ENCODE peak calls at places on chromosomes 12 and 14, in ten cellular contexts. One of them, this sample, is unnamed.

GRCh38 chr12:49503674-49504180 is 35.1 kb upstream of the KCNH3 start:
- DNase-seq in thoracic aorta: no peak
- DNase-seq in spleen: no peak
- DNase-seq in tibial nerve: no peak
- DNase-seq in ascending aorta: no peak
- DNase-seq in progenitor cell of endocrine pancreas: no peak
- DNase-seq in stomach: peak; percentile 70
- DNase-seq in astrocyte: peak; percentile 81
- DNase-seq in AG04450: peak; percentile 15
- DNase-seq in GM12865: no peak
- DNase-seq in this sample: no peak

GRCh38 chr14:38948576-38948975 is 154.5 kb downstream of the SEC23A start:
- DNase-seq in GM12865: no peak
- DNase-seq in ascending aorta: no peak
- DNase-seq in AG04450: no peak
- DNase-seq in thoracic aorta: no peak
- DNase-seq in astrocyte: no peak
- DNase-seq in spleen: no peak
- DNase-seq in progenitor cell of endocrine pancreas: no peak
- DNase-seq in stomach: no peak
- DNase-seq in tibial nerve: no peak
- DNase-seq in this sample: no peak

GRCh38 chr14:78319826-78320635 is 149.9 kb downstream of the NRXN3 start:
- DNase-seq in spleen: no peak
- DNase-seq in ascending aorta: no peak
- DNase-seq in tibial nerve: no peak
- DNase-seq in thoracic aorta: no peak
- DNase-seq in stomach: no peak
- DNase-seq in AG04450: no peak
- DNase-seq in progenitor cell of endocrine pancreas: no peak
- DNase-seq in astrocyte: no peak
- DNase-seq in GM12865: no peak
- DNase-seq in this sample: no peak

GRCh38 chr12:49277466-49277865 is 12.6 kb downstream of the TUBA1C start:
- DNase-seq in spleen: no peak
- DNase-seq in thoracic aorta: no peak
- DNase-seq in ascending aorta: no peak
- DNase-seq in tibial nerve: no peak
- DNase-seq in astrocyte: no peak
- DNase-seq in progenitor cell of endocrine pancreas: no peak
- DNase-seq in GM12865: no peak
- DNase-seq in stomach: no peak
- DNase-seq in AG04450: no peak
- DNase-seq in this sample: no peak

GRCh38 chr14:58535084-58535483 is 102.7 kb upstream of the DACT1 start:
- DNase-seq in stomach: no peak
- DNase-seq in progenitor cell of endocrine pancreas: no peak
- DNase-seq in tibial nerve: no peak
- DNase-seq in AG04450: no peak
- DNase-seq in spleen: no peak
- DNase-seq in thoracic aorta: no peak
- DNase-seq in astrocyte: peak; percentile 46
- DNase-seq in GM12865: no peak
- DNase-seq in ascending aorta: no peak
- DNase-seq in this sample: no peak

GRCh38 chr12:65238609-65239008 is 39.9 kb upstream of the MSRB3 start:
- DNase-seq in ascending aorta: no peak
- DNase-seq in AG04450: no peak
- DNase-seq in progenitor cell of endocrine pancreas: no peak
- DNase-seq in tibial nerve: no peak
- DNase-seq in GM12865: no peak
- DNase-seq in astrocyte: peak; percentile 5
- DNase-seq in spleen: no peak
- DNase-seq in stomach: no peak
- DNase-seq in thoracic aorta: no peak
- DNase-seq in this sample: no peak

GRCh38 chr12:115023279-115023678 is 339.3 kb upstream of the TBX3 start:
- DNase-seq in astrocyte: peak; percentile 6
- DNase-seq in GM12865: no peak
- DNase-seq in tibial nerve: no peak
- DNase-seq in spleen: no peak
- DNase-seq in stomach: no peak
- DNase-seq in thoracic aorta: no peak
- DNase-seq in AG04450: peak; percentile 32
- DNase-seq in progenitor cell of endocrine pancreas: no peak
- DNase-seq in ascending aorta: no peak
- DNase-seq in this sample: no peak

GRCh38 chr12:92696240-92696639 is 6.5 kb upstream of the PLEKHG7 start:
- DNase-seq in ascending aorta: no peak
- DNase-seq in stomach: no peak
- DNase-seq in GM12865: no peak
- DNase-seq in AG04450: peak; percentile 21
- DNase-seq in spleen: no peak
- DNase-seq in thoracic aorta: no peak
- DNase-seq in progenitor cell of endocrine pancreas: no peak
- DNase-seq in astrocyte: peak; percentile 16
- DNase-seq in tibial nerve: no peak
- DNase-seq in this sample: no peak

GRCh38 chr14:68250950-68251765 is 431.6 kb downstream of the RAD51B start:
- DNase-seq in AG04450: no peak
- DNase-seq in GM12865: peak; percentile 56
- DNase-seq in thoracic aorta: no peak
- DNase-seq in spleen: no peak
- DNase-seq in progenitor cell of endocrine pancreas: no peak
- DNase-seq in tibial nerve: no peak
- DNase-seq in astrocyte: no peak
- DNase-seq in ascending aorta: no peak
- DNase-seq in stomach: no peak
- DNase-seq in this sample: no peak

GRCh38 chr14:36524874-36525745 is 5.1 kb upstream of the NKX2-1 start:
- DNase-seq in astrocyte: no peak
- DNase-seq in stomach: no peak
- DNase-seq in spleen: no peak
- DNase-seq in tibial nerve: no peak
- DNase-seq in progenitor cell of endocrine pancreas: peak; percentile 67
- DNase-seq in thoracic aorta: no peak
- DNase-seq in AG04450: no peak
- DNase-seq in ascending aorta: no peak
- DNase-seq in GM12865: peak; percentile 25
- DNase-seq in this sample: no peak
- TF ChIP-seq CTCF in astrocyte: peak; percentile 37
- TF ChIP-seq CTCF in stomach: peak; percentile 39
- TF ChIP-seq CTCF in spleen: no peak
- TF ChIP-seq CTCF in tibial nerve: peak; percentile 27
- TF ChIP-seq CTCF in progenitor cell of endocrine pancreas: peak; percentile 82
- TF ChIP-seq CTCF in thoracic aorta: peak; percentile 39
- TF ChIP-seq CTCF in AG04450: peak; percentile 32
- TF ChIP-seq CTCF in ascending aorta: no peak
- TF ChIP-seq CTCF in GM12865: peak; percentile 48
- TF ChIP-seq CTCF in this sample: no peak

GRCh38 chr12:23055004-23055403 is 430.0 kb downstream of the ETNK1 start:
- DNase-seq in progenitor cell of endocrine pancreas: peak; percentile 55
- DNase-seq in spleen: no peak
- DNase-seq in ascending aorta: no peak
- DNase-seq in GM12865: peak; percentile 29
- DNase-seq in astrocyte: peak; percentile 2
- DNase-seq in AG04450: no peak
- DNase-seq in tibial nerve: no peak
- DNase-seq in thoracic aorta: no peak
- DNase-seq in stomach: no peak
- DNase-seq in this sample: no peak
- TF ChIP-seq CTCF in progenitor cell of endocrine pancreas: peak; percentile 90
- TF ChIP-seq CTCF in spleen: no peak
- TF ChIP-seq CTCF in ascending aorta: no peak
- TF ChIP-seq CTCF in GM12865: peak; percentile 35
- TF ChIP-seq CTCF in astrocyte: peak; percentile 55
- TF ChIP-seq CTCF in AG04450: peak; percentile 52
- TF ChIP-seq CTCF in tibial nerve: no peak
- TF ChIP-seq CTCF in thoracic aorta: no peak
- TF ChIP-seq CTCF in stomach: no peak
- TF ChIP-seq CTCF in this sample: no peak

DNA sequence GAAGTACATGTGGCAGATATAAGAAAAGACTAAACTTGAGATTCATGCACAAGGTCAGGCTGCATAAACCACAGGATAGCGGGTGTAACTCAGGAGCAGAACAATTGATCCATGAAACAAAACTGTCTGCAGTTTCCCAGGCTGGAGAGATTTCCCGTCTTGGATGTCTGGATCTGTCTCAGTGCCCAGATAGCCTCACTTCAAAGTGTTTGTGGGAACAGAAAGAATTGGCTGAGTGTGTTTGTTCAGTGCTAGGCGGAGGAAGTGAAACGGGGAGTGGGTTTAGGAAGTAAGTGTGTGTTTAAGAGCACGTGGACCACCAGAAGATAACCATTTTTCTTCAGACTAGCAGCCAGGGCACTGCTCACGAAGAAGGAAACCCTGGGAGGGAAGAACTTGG is 1.4 kb upstream of the RNASE10 start:
- DNase-seq in spleen: no peak
- DNase-seq in thoracic aorta: no peak
- DNase-seq in astrocyte: no peak
- DNase-seq in tibial nerve: no peak
- DNase-seq in GM12865: no peak
- DNase-seq in progenitor cell of endocrine pancreas: no peak
- DNase-seq in AG04450: no peak
- DNase-seq in ascending aorta: no peak
- DNase-seq in stomach: no peak
- DNase-seq in this sample: no peak
- TF ChIP-seq CTCF in spleen: no peak
- TF ChIP-seq CTCF in thoracic aorta: no peak
- TF ChIP-seq CTCF in astrocyte: no peak
- TF ChIP-seq CTCF in tibial nerve: no peak
- TF ChIP-seq CTCF in GM12865: no peak
- TF ChIP-seq CTCF in progenitor cell of endocrine pancreas: no peak
- TF ChIP-seq CTCF in AG04450: no peak
- TF ChIP-seq CTCF in ascending aorta: no peak
- TF ChIP-seq CTCF in stomach: no peak
- TF ChIP-seq CTCF in this sample: no peak

GRCh38 chr12:60106207-60106606 is 510.4 kb downstream of the SLC16A7 start:
- DNase-seq in tibial nerve: no peak
- DNase-seq in progenitor cell of endocrine pancreas: no peak
- DNase-seq in ascending aorta: no peak
- DNase-seq in AG04450: no peak
- DNase-seq in stomach: no peak
- DNase-seq in GM12865: no peak
- DNase-seq in spleen: no peak
- DNase-seq in thoracic aorta: no peak
- DNase-seq in astrocyte: peak; percentile 18
- DNase-seq in this sample: no peak
- TF ChIP-seq CTCF in tibial nerve: no peak
- TF ChIP-seq CTCF in progenitor cell of endocrine pancreas: no peak
- TF ChIP-seq CTCF in ascending aorta: no peak
- TF ChIP-seq CTCF in AG04450: peak; percentile 46
- TF ChIP-seq CTCF in stomach: no peak
- TF ChIP-seq CTCF in GM12865: no peak
- TF ChIP-seq CTCF in spleen: no peak
- TF ChIP-seq CTCF in thoracic aorta: no peak
- TF ChIP-seq CTCF in astrocyte: peak; percentile 22
- TF ChIP-seq CTCF in this sample: no peak

DNA sequence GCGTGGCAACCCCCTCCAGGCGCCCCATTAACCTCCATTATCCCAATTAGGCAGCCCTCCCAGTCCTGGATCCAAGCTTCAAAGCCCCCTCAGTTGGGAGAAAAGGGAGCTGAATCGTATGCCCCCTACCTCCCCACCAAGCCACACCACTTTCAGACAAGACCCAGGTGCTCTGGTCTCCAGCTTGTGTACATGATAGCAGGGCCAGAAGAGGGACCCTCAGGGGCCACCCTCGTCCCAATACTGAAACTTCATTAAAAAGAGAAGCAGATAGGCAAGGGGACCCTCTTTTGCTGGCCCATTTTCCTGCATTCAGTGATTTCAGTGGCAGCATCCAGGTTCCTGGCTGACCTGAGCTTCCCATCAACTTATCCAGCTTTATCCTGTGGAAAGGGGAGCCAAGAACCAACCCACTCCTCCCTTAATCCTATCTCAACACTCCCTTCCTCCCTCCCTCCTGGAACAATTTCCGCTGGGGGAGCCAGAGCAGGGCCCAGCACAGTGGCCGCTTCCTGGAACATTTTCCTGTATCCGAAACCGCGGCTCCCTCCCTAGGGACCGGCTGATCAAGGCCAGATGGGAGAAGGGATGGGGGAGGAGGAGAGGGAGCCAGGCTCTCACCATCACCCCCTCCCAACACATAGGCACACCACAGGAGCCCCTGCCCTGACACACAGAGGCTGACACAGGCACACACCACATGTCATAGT is 9.5 kb upstream of the SP7 start:
- DNase-seq in spleen: no peak
- DNase-seq in progenitor cell of endocrine pancreas: no peak
- DNase-seq in GM12865: no peak
- DNase-seq in AG04450: no peak
- DNase-seq in tibial nerve: no peak
- DNase-seq in stomach: peak; percentile 30
- DNase-seq in ascending aorta: no peak
- DNase-seq in astrocyte: no peak
- DNase-seq in thoracic aorta: no peak
- DNase-seq in this sample: no peak
- TF ChIP-seq CTCF in spleen: no peak
- TF ChIP-seq CTCF in progenitor cell of endocrine pancreas: no peak
- TF ChIP-seq CTCF in GM12865: no peak
- TF ChIP-seq CTCF in AG04450: no peak
- TF ChIP-seq CTCF in tibial nerve: no peak
- TF ChIP-seq CTCF in stomach: peak; percentile 16
- TF ChIP-seq CTCF in ascending aorta: no peak
- TF ChIP-seq CTCF in astrocyte: no peak
- TF ChIP-seq CTCF in thoracic aorta: no peak
- TF ChIP-seq CTCF in this sample: no peak

DNA sequence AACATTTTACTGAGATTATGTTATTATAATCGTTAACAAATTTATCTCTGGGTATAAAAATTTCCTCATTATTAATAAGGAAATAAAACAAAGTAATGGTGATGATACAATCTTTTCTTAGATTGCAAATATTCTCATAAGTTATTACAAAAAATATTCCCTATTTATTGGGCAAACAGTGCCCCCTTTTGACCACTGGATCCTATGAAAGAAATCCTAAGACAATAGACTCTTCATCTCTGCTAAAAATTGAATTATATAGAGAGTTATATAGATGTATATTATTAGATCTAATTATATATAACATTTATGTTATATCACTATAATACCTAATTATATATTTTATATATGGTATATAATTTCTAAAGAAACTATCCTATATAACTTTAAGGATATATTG is 94.2 kb upstream of the FGD4 start:
- DNase-seq in tibial nerve: no peak
- DNase-seq in astrocyte: no peak
- DNase-seq in GM12865: peak; percentile 61
- DNase-seq in ascending aorta: no peak
- DNase-seq in progenitor cell of endocrine pancreas: no peak
- DNase-seq in spleen: no peak
- DNase-seq in AG04450: no peak
- DNase-seq in stomach: no peak
- DNase-seq in thoracic aorta: no peak
- DNase-seq in this sample: no peak
- TF ChIP-seq CTCF in tibial nerve: peak; percentile 46
- TF ChIP-seq CTCF in astrocyte: peak; percentile 19
- TF ChIP-seq CTCF in GM12865: peak; percentile 33
- TF ChIP-seq CTCF in ascending aorta: no peak
- TF ChIP-seq CTCF in progenitor cell of endocrine pancreas: no peak
- TF ChIP-seq CTCF in spleen: peak; percentile 18
- TF ChIP-seq CTCF in AG04450: peak; percentile 39
- TF ChIP-seq CTCF in stomach: peak; percentile 54
- TF ChIP-seq CTCF in thoracic aorta: no peak
- TF ChIP-seq CTCF in this sample: no peak

This sample was measured in omental fat pad.